ENCODE peak calls at places on chromosomes 2 and 18, in five cellular contexts. T is IMR-90, Z is PC-3, D is adrenal gland, H is stomach. Y is an unnamed sample.

GRCh38 chr18:31538837-31539236 is 40.9 kb downstream of the DSG2 start:
- DNase-seq in H (no peak), Z (no peak), T (no peak), D (no peak), Y (no peak)

GRCh38 chr2:112031916-112032582 is 23.0 kb upstream of the TMEM87B start:
- DNase-seq in Z (no peak), H (no peak), T (no peak), D (no peak), Y (no peak)

GRCh38 chr2:149175956-149176355 is 137.5 kb downstream of the LYPD6B start:
- DNase-seq in D (no peak), T (no peak), H (no peak), Z (no peak), Y (no peak)

GRCh38 chr2:100408104-100408503 is 9.4 kb downstream of the CHST10 start:
- DNase-seq in D (no peak), T (no peak), H (no peak), Z (no peak), Y (no peak)

GRCh38 chr18:39494211-39494896 is 1928.8 kb upstream of the CELF4 start:
- DNase-seq in H (no peak), T (no peak), D (no peak), Z (no peak), Y (no peak)

GRCh38 chr2:41998789-41999470 is 48.9 kb upstream of the PKDCC start:
- DNase-seq in H (no peak), T (no peak), D (no peak), Z (no peak), Y (peak; percentile 58)

GRCh38 chr2:160214461-160215055 is 14.5 kb upstream of the ITGB6 start:
- DNase-seq in D (no peak), T (peak; percentile 90), H (no peak), Z (peak; percentile 92), Y (peak; percentile 55)

GRCh38 chr2:172735646-172736418 is at the start of gene RAPGEF4:
- DNase-seq in T (no peak), D (no peak), Z (no peak), H (no peak), Y (no peak)

GRCh38 chr2:181798022-181798421 is 93.5 kb upstream of the ITPRID2 start:
- DNase-seq in H (no peak), T (no peak), Z (no peak), D (no peak), Y (no peak)

GRCh38 chr2:7725132-7725849 is 808.1 kb downstream of the RNF144A start:
- DNase-seq in Z (peak; percentile 28), H (no peak), D (no peak), T (peak; percentile 26), Y (no peak)

GRCh38 chr2:186757009-186757408 is 63.1 kb downstream of the FAM171B start:
- DNase-seq in T (no peak), D (no peak), H (no peak), Z (no peak), Y (no peak)

GRCh38 chr2:239326831-239327535 is 73.8 kb downstream of the HDAC4 start:
- DNase-seq in D (peak; percentile 47), Z (peak; percentile 50), T (peak; percentile 69), H (no peak), Y (peak; percentile 80)

DNA sequence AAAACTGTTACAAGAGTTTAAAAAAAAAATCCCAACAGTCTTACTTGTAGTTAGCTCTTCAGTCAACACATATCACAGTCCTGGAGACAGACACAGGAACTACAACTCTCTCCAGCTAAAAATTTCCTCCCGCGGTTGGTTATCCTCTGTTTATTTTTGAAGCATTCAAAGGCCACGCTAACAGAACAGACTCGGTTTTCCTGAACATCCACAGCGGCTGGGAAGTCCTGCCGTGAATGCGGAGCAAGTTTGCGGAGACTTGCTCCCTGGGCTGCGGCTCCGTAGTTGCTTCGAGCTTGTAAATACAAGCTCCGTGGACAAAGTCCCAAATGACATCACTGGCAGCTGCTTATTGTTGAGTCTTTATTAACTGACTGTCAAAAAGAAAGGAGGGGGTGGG is at the start of gene NCKAP5:
- DNase-seq in H (peak; percentile 49), T (peak; percentile 82), Z (peak; percentile 59), D (no peak), Y (no peak)
- TF ChIP-seq CTCF in H (no peak), T (peak; percentile 24), Z (no peak), D (no peak), Y (no peak)

GRCh38 chr2:141529674-141530073 is 601.1 kb downstream of the LRP1B start:
- DNase-seq in T (no peak), Z (no peak), D (no peak), H (no peak), Y (no peak)
- H3K27ac ChIP-seq in T (no peak overlapping the region), Z (no peak overlapping the region), D (no peak overlapping the region), H (no peak overlapping the region), Y (no peak overlapping the region)

GRCh38 chr2:227529871-227530270 is 57.9 kb downstream of the AGFG1 start:
- DNase-seq in D (no peak), H (no peak), Z (no peak), T (no peak), Y (no peak)

GRCh38 chr2:227528803-227529202 is 56.8 kb downstream of the AGFG1 start:
- DNase-seq in Z (no peak), D (no peak), T (no peak), H (no peak), Y (no peak)

DNA sequence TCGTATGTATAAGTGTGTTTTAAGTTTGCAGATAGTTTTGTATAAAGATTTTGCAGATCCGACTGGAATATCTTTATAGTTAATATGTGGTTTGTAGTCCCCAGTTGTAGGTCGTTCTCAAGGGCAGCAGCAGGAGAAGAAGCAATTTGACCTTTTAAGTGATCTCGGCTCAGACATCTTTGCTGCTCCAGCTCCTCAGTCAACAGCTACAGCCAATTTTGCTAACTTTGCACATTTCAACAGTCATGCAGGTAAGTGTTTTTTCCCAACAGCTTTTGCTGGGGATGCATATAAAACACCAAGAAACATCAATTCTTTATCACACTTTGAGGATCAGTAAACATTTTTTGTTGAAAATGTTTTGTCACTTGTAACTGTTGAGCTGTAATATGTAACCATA is 52.7 kb downstream of the AGFG1 start:
- DNase-seq in H (no peak), T (no peak), Z (no peak), D (no peak), Y (no peak)
- H3K36me3 ChIP-seq in H (peaks cover 46% of the 10 kb centered on the region), T (peaks cover 11% of the 10 kb centered on the region), Z (peaks cover 42% of the 10 kb centered on the region), D (no peaks in the 10 kb centered on the region), Y (no peaks in the 10 kb centered on the region)

GRCh38 chr2:219280682-219281081 is 1.5 kb downstream of the DNAJB2 start:
- DNase-seq in Z (no peak), T (no peak), D (no peak), H (no peak), Y (no peak)

GRCh38 chr2:219279151-219279915 is at the start of gene DNAJB2:
- DNase-seq in T (peak; percentile 99), H (peak; percentile 99), D (peak; percentile 99), Z (peak; percentile 99), Y (peak; percentile 100)

GRCh38 chr2:219278655-219279150 is 463 bp upstream of the DNAJB2 start:
- DNase-seq in D (no peak), H (no peak), Z (no peak), T (no peak), Y (no peak)

GRCh38 chr2:219281588-219281987 is 2.4 kb downstream of the DNAJB2 start:
- DNase-seq in T (no peak), D (no peak), H (no peak), Z (no peak), Y (no peak)

DNA sequence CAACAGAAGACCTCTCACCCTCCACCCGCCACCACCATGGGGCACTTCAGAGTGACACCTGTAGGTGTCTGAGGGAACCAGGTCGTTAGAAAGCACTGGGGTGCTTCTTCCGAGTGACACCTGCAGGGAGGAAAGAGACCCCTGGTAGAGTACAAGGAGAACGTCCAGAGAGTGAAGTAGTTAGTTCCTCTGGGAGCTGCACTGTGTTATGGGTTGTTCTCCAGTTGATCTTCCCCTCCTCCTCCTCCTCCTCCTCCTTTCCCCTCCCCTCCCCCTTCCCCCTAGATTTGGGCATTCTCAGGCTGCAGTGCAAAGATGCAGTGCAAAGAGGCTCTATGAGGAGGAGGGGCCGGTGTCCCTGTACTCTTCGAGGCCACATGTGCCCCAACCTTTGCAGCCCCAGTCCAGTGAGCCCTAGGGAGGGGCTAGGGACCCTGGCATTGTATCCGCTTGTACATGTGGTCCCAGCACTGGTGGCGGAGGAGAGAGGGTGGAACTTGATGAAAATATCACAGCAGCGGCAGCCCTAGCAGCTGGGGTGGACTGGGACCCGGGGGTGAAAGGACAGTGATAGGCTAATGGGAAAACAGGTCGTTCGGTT is 850 bp downstream of the DNAJB2 start:
- DNase-seq in T (no peak), Z (no peak), H (no peak), D (no peak), Y (no peak)
- TF ChIP-seq CTCF in T (no peak), Z (peak; percentile 18), H (no peak), D (no peak), Y (no peak)

DNA sequence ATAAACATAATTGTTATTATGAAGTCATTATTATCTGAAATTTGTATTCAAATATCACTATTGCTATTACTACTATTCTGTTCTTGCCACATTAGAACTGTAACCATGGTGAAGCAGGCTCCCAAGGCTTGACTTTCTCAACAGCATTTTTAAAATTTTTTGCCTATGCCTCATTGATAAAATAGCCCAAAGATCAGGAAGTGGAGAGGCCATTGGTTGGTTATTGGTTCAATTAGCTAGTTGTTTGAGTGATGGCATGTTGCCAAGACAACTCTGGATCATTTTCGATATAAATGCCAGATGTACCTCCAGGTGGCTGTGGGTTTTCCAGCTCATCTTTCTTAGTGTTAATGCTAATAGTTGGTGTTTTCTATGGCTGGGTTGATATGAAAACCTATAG is 513.5 kb downstream of the TRIB2 start:
- DNase-seq in T (no peak), H (no peak), Z (peak; percentile 15), D (no peak), Y (no peak)
- H3K27ac ChIP-seq in T (no peak overlapping the region), H (no peak overlapping the region), Z (no peak overlapping the region), D (no peak overlapping the region), Y (no peak overlapping the region)

GRCh38 chr2:217821536-217822147 is 181.2 kb downstream of the TNS1 start:
- DNase-seq in D (no peak), Z (no peak), T (no peak), H (no peak), Y (peak; percentile 48)

GRCh38 chr2:217822296-217823252 is 180.2 kb downstream of the TNS1 start:
- DNase-seq in T (peak; percentile 28), D (no peak), H (no peak), Z (peak; percentile 8), Y (peak; percentile 53)

GRCh38 chr2:217820904-217821303 is 181.9 kb downstream of the TNS1 start:
- DNase-seq in D (no peak), Z (no peak), H (no peak), T (no peak), Y (peak; percentile 29)

GRCh38 chr2:217818293-217818850 is 184.4 kb downstream of the TNS1 start:
- DNase-seq in T (no peak), Z (no peak), H (no peak), D (no peak), Y (no peak)

DNA sequence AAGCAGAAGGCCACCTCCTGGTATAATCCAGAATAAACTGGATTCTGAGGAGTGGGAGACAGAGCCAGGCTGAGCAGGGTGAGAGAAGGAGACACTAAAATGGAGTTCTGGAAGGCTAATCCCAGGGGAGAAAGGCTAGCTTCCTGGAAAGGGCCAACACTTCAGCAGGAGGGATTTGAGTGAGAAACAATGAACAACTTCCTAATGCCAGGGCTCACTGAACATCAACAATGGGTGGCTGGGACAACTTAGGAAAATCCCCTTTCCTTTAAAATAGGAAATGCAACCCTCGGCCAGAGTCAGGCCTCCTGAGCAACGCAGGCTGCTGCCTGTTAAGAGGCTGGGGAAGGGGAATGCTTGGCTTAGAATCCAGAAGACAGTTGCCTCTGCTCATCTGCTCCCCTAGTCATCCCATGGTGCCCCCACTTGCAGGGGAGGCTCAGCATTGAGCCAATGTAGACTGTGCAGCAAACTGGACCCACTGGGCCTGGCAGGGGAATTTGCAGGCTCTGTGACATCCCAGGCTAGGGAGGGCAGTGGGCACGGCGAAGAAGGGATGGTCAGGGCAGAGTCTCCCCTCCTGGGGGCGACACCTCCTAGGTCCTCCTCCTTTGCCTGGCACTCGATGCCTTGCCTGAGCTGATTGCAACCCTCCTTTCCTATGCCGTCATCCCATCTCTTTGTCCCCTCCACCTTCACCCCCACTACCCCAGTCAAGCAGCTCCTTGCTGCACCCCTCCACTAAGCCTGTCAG is 182.6 kb downstream of the TNS1 start:
- DNase-seq in H (no peak), D (no peak), Z (no peak), T (no peak), Y (peak; percentile 46)
- H3K36me3 ChIP-seq in H (peaks cover 99% of the 10 kb centered on the region), D (no peaks in the 10 kb centered on the region), Z (no peaks in the 10 kb centered on the region), T (peaks cover 66% of the 10 kb centered on the region), Y (peaks cover 8% of the 10 kb centered on the region)

Y was measured in psoas muscle.